ENCODE peak calls at places on chromosomes 16 and 17, in five cellular contexts. One of them, this sample, is unnamed.

GRCh38 chr16:5336898-5337297 is 239.3 kb upstream of the EEF2KMT start:
- DNase-seq in hepatocyte: no peak
- DNase-seq in SK-N-SH: no peak
- DNase-seq in PC-3: no peak
- DNase-seq in OCI-LY7: no peak
- DNase-seq in this sample: no peak

GRCh38 chr17:40174528-40174927 is 2.7 kb upstream of the RAPGEFL1 start:
- DNase-seq in hepatocyte: no peak
- DNase-seq in PC-3: no peak
- DNase-seq in OCI-LY7: no peak
- DNase-seq in SK-N-SH: no peak
- DNase-seq in this sample: no peak

GRCh38 chr17:58338907-58339774 is 10.5 kb upstream of the TSPOAP1 start:
- DNase-seq in hepatocyte: no peak
- DNase-seq in OCI-LY7: peak
- DNase-seq in PC-3: no peak
- DNase-seq in SK-N-SH: peak
- DNase-seq in this sample: peak

GRCh38 chr17:74160656-74161500 is 42.6 kb upstream of the RPL38 start:
- DNase-seq in hepatocyte: no peak
- DNase-seq in OCI-LY7: no peak
- DNase-seq in SK-N-SH: no peak
- DNase-seq in PC-3: no peak
- DNase-seq in this sample: no peak

GRCh38 chr17:38926290-38927070 is 1.1 kb downstream of the LASP1NB start:
- DNase-seq in hepatocyte: no peak
- DNase-seq in OCI-LY7: no peak
- DNase-seq in SK-N-SH: no peak
- DNase-seq in PC-3: no peak
- DNase-seq in this sample: peak

GRCh38 chr17:19292377-19292711 is 55.2 kb downstream of the EPN2 start:
- DNase-seq in PC-3: no peak
- DNase-seq in SK-N-SH: no peak
- DNase-seq in OCI-LY7: no peak
- DNase-seq in hepatocyte: no peak
- DNase-seq in this sample: no peak

GRCh38 chr17:336110-337021 is 16.2 kb downstream of the RPH3AL start:
- DNase-seq in OCI-LY7: no peak
- DNase-seq in SK-N-SH: peak
- DNase-seq in hepatocyte: no peak
- DNase-seq in PC-3: no peak
- DNase-seq in this sample: no peak

GRCh38 chr16:17334096-17334495 is 136.7 kb downstream of the XYLT1 start:
- DNase-seq in OCI-LY7: no peak
- DNase-seq in SK-N-SH: no peak
- DNase-seq in PC-3: no peak
- DNase-seq in hepatocyte: no peak
- DNase-seq in this sample: no peak

GRCh38 chr17:19975601-19976000 is 2.0 kb downstream of the AKAP10 start:
- DNase-seq in OCI-LY7: no peak
- DNase-seq in PC-3: no peak
- DNase-seq in SK-N-SH: no peak
- DNase-seq in hepatocyte: no peak
- DNase-seq in this sample: no peak

GRCh38 chr17:40452921-40453378 is 9.7 kb downstream of the IGFBP4 start:
- DNase-seq in OCI-LY7: no peak
- DNase-seq in hepatocyte: peak
- DNase-seq in PC-3: peak
- DNase-seq in SK-N-SH: no peak
- DNase-seq in this sample: no peak

GRCh38 chr16:13633381-13633861 is 286.5 kb upstream of the ERCC4 start:
- DNase-seq in SK-N-SH: no peak
- DNase-seq in hepatocyte: no peak
- DNase-seq in OCI-LY7: no peak
- DNase-seq in PC-3: no peak
- DNase-seq in this sample: no peak

GRCh38 chr16:30122621-30123160 is 329 bp downstream of the MAPK3 start:
- DNase-seq in OCI-LY7: peak
- DNase-seq in SK-N-SH: no peak
- DNase-seq in hepatocyte: peak
- DNase-seq in PC-3: no peak
- DNase-seq in this sample: no peak

GRCh38 chr17:76422406-76422805 is 30.5 kb downstream of the UBE2O start:
- DNase-seq in OCI-LY7: no peak
- DNase-seq in PC-3: no peak
- DNase-seq in SK-N-SH: no peak
- DNase-seq in hepatocyte: no peak
- DNase-seq in this sample: no peak

GRCh38 chr16:67179421-67180080 is 4.2 kb downstream of the MATCAP1 start:
- DNase-seq in hepatocyte: no peak
- DNase-seq in PC-3: no peak
- DNase-seq in OCI-LY7: peak
- DNase-seq in SK-N-SH: no peak
- DNase-seq in this sample: peak

GRCh38 chr16:67176662-67177061 is 6.3 kb downstream of the NOL3 start:
- DNase-seq in SK-N-SH: no peak
- DNase-seq in PC-3: no peak
- DNase-seq in OCI-LY7: no peak
- DNase-seq in hepatocyte: no peak
- DNase-seq in this sample: no peak

GRCh38 chr16:67180166-67180565 is 3.6 kb downstream of the MATCAP1 start:
- DNase-seq in SK-N-SH: no peak
- DNase-seq in hepatocyte: no peak
- DNase-seq in OCI-LY7: no peak
- DNase-seq in PC-3: no peak
- DNase-seq in this sample: no peak

GRCh38 chr16:67174706-67175231 is 4.4 kb downstream of the NOL3 start:
- DNase-seq in PC-3: no peak
- DNase-seq in OCI-LY7: no peak
- DNase-seq in SK-N-SH: peak
- DNase-seq in hepatocyte: no peak
- DNase-seq in this sample: no peak

DNA sequence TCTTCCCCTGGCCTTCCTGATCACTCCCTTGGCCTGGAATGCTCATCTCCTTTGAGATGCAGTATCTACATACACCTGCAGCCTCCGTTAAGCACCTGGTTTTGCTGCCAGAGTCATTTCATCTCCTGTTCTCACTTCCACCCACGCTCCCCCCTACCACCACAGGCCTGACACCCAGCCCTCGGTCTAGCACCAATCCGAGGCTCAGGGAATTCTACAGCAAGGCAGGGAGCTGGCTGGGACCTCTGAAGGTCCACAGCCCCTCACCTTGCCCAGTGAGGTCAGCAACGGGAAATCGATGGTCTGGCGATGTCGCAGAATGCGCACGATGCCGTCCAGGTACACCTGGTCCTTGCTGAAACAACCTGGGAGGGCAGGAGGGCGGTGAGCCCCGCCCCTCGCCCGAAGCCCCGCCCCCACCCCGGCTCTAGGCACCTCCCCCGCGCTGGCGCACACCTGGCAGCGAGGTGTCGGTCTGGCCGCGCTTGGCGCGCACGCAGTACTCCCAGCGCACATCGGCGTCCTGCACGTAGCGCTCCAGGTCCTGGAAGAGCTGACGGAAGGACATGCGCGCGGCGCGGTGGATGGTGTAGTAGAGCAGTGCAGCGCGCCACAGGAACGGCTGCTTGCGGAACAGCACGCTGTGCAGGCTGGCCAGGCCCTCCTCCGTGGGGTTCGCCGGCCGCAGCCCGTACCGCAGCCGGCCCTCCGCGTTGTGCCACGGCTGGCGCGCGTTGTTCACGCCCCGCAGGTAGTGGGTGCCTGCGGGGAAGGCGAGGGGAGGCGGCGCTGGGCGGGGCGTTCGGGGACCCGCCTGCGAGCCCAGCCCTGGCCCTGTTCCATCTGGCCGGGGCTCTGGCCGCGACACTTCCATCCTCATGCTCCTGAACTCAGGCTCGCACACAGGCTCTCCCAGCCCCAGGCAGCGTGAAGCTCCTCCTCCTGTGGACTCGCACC is 5.7 kb downstream of the MATCAP1 start:
- DNase-seq in hepatocyte: peak
- DNase-seq in PC-3: peak
- DNase-seq in SK-N-SH: peak
- DNase-seq in OCI-LY7: peak
- DNase-seq in this sample: peak
- H3K4me3 ChIP-seq in hepatocyte: peak
- H3K4me3 ChIP-seq in PC-3: peak
- H3K4me3 ChIP-seq in SK-N-SH: peak
- H3K4me3 ChIP-seq in OCI-LY7: peak
- H3K4me3 ChIP-seq in this sample: peak

DNA sequence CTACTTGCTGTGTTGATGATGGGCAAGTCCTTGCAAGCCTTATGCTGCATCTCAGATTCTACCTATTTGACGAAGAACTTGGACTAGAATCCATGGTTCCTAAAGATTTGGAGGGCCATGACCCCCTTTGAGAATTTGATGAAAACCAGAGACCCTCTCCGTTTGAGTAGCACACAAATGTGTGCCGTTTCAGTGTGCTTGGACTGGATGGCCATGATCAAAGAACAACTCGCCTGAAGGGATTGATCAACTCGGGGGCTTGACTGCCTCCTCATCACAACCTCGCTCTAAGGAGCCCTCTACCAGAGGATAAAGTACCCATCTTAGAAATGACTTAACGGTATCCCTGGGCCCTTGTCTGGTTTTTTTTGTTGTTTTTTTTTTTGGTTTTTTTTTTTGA is 2.8 kb upstream of the ANKFY1 start:
- DNase-seq in OCI-LY7: no peak
- DNase-seq in hepatocyte: no peak
- DNase-seq in SK-N-SH: no peak
- DNase-seq in PC-3: no peak
- DNase-seq in this sample: no peak
- TF ChIP-seq EZH2phosphoT487 in OCI-LY7: no peak
- TF ChIP-seq EZH2phosphoT487 in hepatocyte: no peak
- TF ChIP-seq EZH2phosphoT487 in SK-N-SH: no peak
- TF ChIP-seq EZH2phosphoT487 in PC-3: no peak
- TF ChIP-seq EZH2phosphoT487 in this sample: no peak

DNA sequence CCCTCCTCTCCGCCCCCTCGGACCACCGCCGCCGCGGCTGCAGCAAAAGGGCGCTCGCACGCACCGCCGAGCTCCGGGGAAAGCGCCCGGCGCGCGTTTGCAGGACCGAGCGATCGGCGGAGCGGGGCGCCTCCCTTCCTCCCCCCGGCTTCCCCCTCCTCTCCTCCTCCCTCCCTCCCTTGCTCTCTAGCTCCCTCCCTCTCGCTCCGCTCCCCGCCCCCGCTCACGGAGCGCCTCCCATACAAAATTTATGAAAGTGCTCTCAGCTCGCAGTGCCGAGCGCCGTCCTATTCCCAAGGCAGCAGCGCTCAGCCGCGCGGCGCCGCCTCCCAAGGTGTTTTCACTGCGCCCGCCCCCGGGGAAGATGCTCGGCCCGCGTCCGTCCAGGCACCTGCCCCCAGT is at the start of gene RTN4RL1:
- DNase-seq in OCI-LY7: peak
- DNase-seq in SK-N-SH: peak
- DNase-seq in PC-3: peak
- DNase-seq in hepatocyte: peak
- DNase-seq in this sample: peak
- H3K4me3 ChIP-seq in OCI-LY7: peak
- H3K4me3 ChIP-seq in SK-N-SH: peak
- H3K4me3 ChIP-seq in PC-3: peak
- H3K4me3 ChIP-seq in hepatocyte: peak
- H3K4me3 ChIP-seq in this sample: peak

GRCh38 chr17:45640141-45640850 is 143.8 kb upstream of the CRHR1 start:
- DNase-seq in PC-3: peak
- DNase-seq in SK-N-SH: peak
- DNase-seq in hepatocyte: peak
- DNase-seq in OCI-LY7: peak
- DNase-seq in this sample: peak
- TF ChIP-seq EZH2phosphoT487 in PC-3: no peak
- TF ChIP-seq EZH2phosphoT487 in SK-N-SH: no peak
- TF ChIP-seq EZH2phosphoT487 in hepatocyte: no peak
- TF ChIP-seq EZH2phosphoT487 in OCI-LY7: no peak
- TF ChIP-seq EZH2phosphoT487 in this sample: no peak

DNA sequence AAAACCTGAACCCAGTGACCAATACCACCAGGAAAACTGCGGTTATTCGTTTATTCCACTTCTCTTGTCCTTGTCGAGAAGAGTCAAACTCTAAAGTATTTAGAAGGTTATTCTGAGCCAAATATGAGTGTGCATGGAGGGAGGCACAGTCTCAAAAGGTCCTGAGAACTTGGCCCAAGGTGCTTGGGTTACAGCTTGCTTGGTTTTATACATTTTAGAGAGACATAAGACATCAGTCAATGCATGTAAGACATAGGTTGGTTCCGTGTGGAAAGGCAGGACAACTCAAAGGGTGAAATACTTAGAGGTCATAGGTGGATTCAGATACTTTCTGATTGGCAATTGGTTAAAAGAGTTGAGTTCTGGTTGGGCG is 681 bp upstream of the TRAP1 start:
- DNase-seq in hepatocyte: no peak
- DNase-seq in PC-3: no peak
- DNase-seq in SK-N-SH: no peak
- DNase-seq in OCI-LY7: peak
- DNase-seq in this sample: no peak
- H3K4me3 ChIP-seq in hepatocyte: peak
- H3K4me3 ChIP-seq in PC-3: peak
- H3K4me3 ChIP-seq in SK-N-SH: peak
- H3K4me3 ChIP-seq in OCI-LY7: peak
- H3K4me3 ChIP-seq in this sample: peak

GRCh38 chr17:31549525-31550388 is 158.3 kb downstream of the RAB11FIP4 start:
- DNase-seq in OCI-LY7: peak
- DNase-seq in PC-3: peak
- DNase-seq in hepatocyte: peak
- DNase-seq in SK-N-SH: peak
- DNase-seq in this sample: peak

GRCh38 chr17:31548709-31549108 is 157.2 kb downstream of the RAB11FIP4 start:
- DNase-seq in hepatocyte: no peak
- DNase-seq in OCI-LY7: no peak
- DNase-seq in SK-N-SH: peak
- DNase-seq in PC-3: no peak
- DNase-seq in this sample: peak

GRCh38 chr17:31546650-31547049 is 155.2 kb downstream of the RAB11FIP4 start:
- DNase-seq in SK-N-SH: no peak
- DNase-seq in hepatocyte: no peak
- DNase-seq in PC-3: no peak
- DNase-seq in OCI-LY7: no peak
- DNase-seq in this sample: no peak

GRCh38 chr17:31550389-31551056 is 159.0 kb downstream of the RAB11FIP4 start:
- DNase-seq in PC-3: no peak
- DNase-seq in hepatocyte: peak
- DNase-seq in OCI-LY7: no peak
- DNase-seq in SK-N-SH: no peak
- DNase-seq in this sample: no peak

DNA sequence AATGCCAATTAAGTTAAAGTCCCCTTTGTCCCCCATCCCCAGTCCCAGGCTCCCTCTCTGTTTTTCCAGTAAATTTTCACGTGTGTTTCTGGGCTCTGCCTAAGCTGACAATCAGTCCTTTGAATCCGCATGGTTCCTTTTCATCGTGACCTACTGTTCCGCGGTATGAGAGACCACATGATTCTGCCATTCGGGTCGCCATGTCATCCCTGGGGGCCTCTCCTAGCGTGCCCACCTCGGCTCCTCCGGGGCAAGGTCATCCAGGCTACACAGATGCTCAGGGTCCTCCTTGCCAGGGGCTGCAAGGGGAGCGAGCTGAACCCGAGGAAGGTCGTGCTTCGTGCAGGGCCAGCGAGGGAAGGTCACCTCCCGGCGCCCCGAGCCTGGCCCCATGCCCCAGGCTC is 157.6 kb downstream of the RAB11FIP4 start:
- DNase-seq in PC-3: no peak
- DNase-seq in OCI-LY7: peak
- DNase-seq in hepatocyte: no peak
- DNase-seq in SK-N-SH: peak
- DNase-seq in this sample: no peak
- TF ChIP-seq EZH2phosphoT487 in PC-3: no peak
- TF ChIP-seq EZH2phosphoT487 in OCI-LY7: no peak
- TF ChIP-seq EZH2phosphoT487 in hepatocyte: no peak
- TF ChIP-seq EZH2phosphoT487 in SK-N-SH: no peak
- TF ChIP-seq EZH2phosphoT487 in this sample: no peak

GRCh38 chr17:47651704-47652103 is 2.0 kb downstream of the KPNB1 start:
- DNase-seq in hepatocyte: no peak
- DNase-seq in SK-N-SH: no peak
- DNase-seq in OCI-LY7: no peak
- DNase-seq in PC-3: no peak
- DNase-seq in this sample: no peak
- H3K4me3 ChIP-seq in hepatocyte: no peak
- H3K4me3 ChIP-seq in SK-N-SH: no peak
- H3K4me3 ChIP-seq in OCI-LY7: peak
- H3K4me3 ChIP-seq in PC-3: peak
- H3K4me3 ChIP-seq in this sample: peak

This sample was measured in MM.1S.